ENCODE peak calls at places on chromosomes 2 and 18, in eight cellular contexts. One of them, this sample, is unnamed.

GRCh38 chr2:180191352-180192124 is 184.4 kb upstream of the CWC22 start:
- DNase-seq in IMR-90: peak
- DNase-seq in tibial artery: no peak
- DNase-seq in H9: no peak
- DNase-seq in A549: no peak
- DNase-seq in mesendoderm: peak
- DNase-seq in endothelial cell of umbilical vein: peak
- DNase-seq in GM23248: peak
- DNase-seq in this sample: no peak

GRCh38 chr18:35430721-35431441 is 53.7 kb upstream of the ZNF396 start:
- DNase-seq in IMR-90: no peak
- DNase-seq in mesendoderm: no peak
- DNase-seq in A549: no peak
- DNase-seq in H9: no peak
- DNase-seq in endothelial cell of umbilical vein: peak
- DNase-seq in tibial artery: no peak
- DNase-seq in GM23248: no peak
- DNase-seq in this sample: no peak

GRCh38 chr2:219619235-219619634 is 8.2 kb upstream of the SLC4A3 start:
- DNase-seq in tibial artery: no peak
- DNase-seq in mesendoderm: peak
- DNase-seq in IMR-90: no peak
- DNase-seq in endothelial cell of umbilical vein: no peak
- DNase-seq in A549: no peak
- DNase-seq in H9: no peak
- DNase-seq in GM23248: no peak
- DNase-seq in this sample: no peak

GRCh38 chr18:22346968-22347611 is 70.6 kb downstream of the CTAGE1 start:
- DNase-seq in mesendoderm: peak
- DNase-seq in endothelial cell of umbilical vein: peak
- DNase-seq in H9: peak
- DNase-seq in GM23248: peak
- DNase-seq in tibial artery: peak
- DNase-seq in A549: no peak
- DNase-seq in IMR-90: peak
- DNase-seq in this sample: no peak

GRCh38 chr2:45918816-45919655 is 267.6 kb downstream of the PRKCE start:
- DNase-seq in IMR-90: no peak
- DNase-seq in tibial artery: no peak
- DNase-seq in mesendoderm: no peak
- DNase-seq in A549: no peak
- DNase-seq in GM23248: no peak
- DNase-seq in H9: no peak
- DNase-seq in endothelial cell of umbilical vein: peak
- DNase-seq in this sample: no peak

GRCh38 chr18:12686100-12686499 is 16.4 kb downstream of the CEP76 start:
- DNase-seq in A549: no peak
- DNase-seq in endothelial cell of umbilical vein: peak
- DNase-seq in mesendoderm: peak
- DNase-seq in GM23248: peak
- DNase-seq in IMR-90: peak
- DNase-seq in tibial artery: no peak
- DNase-seq in H9: no peak
- DNase-seq in this sample: no peak

GRCh38 chr2:3113769-3114168 is 263.8 kb downstream of the EIPR1 start:
- DNase-seq in H9: no peak
- DNase-seq in GM23248: no peak
- DNase-seq in tibial artery: no peak
- DNase-seq in endothelial cell of umbilical vein: no peak
- DNase-seq in IMR-90: no peak
- DNase-seq in A549: no peak
- DNase-seq in mesendoderm: no peak
- DNase-seq in this sample: no peak

GRCh38 chr2:128413014-128413717 is 94.5 kb upstream of the HS6ST1 start:
- DNase-seq in tibial artery: no peak
- DNase-seq in mesendoderm: no peak
- DNase-seq in endothelial cell of umbilical vein: no peak
- DNase-seq in H9: peak
- DNase-seq in IMR-90: no peak
- DNase-seq in A549: no peak
- DNase-seq in GM23248: no peak
- DNase-seq in this sample: no peak

GRCh38 chr2:133362061-133362476 is 206.2 kb downstream of the NCKAP5 start:
- DNase-seq in GM23248: peak
- DNase-seq in A549: peak
- DNase-seq in endothelial cell of umbilical vein: no peak
- DNase-seq in mesendoderm: peak
- DNase-seq in H9: no peak
- DNase-seq in tibial artery: no peak
- DNase-seq in IMR-90: peak
- DNase-seq in this sample: no peak

GRCh38 chr2:240746671-240747070 is 55.0 kb downstream of the AQP12A start:
- DNase-seq in endothelial cell of umbilical vein: no peak
- DNase-seq in IMR-90: no peak
- DNase-seq in A549: no peak
- DNase-seq in GM23248: no peak
- DNase-seq in tibial artery: no peak
- DNase-seq in mesendoderm: no peak
- DNase-seq in H9: no peak
- DNase-seq in this sample: no peak

GRCh38 chr2:237581751-237582746 is 8.5 kb downstream of the RAB17 start:
- DNase-seq in IMR-90: peak
- DNase-seq in tibial artery: peak
- DNase-seq in H9: no peak
- DNase-seq in A549: no peak
- DNase-seq in mesendoderm: peak
- DNase-seq in GM23248: peak
- DNase-seq in endothelial cell of umbilical vein: peak
- DNase-seq in this sample: no peak

GRCh38 chr18:22570492-22570891 is 152.8 kb upstream of the CTAGE1 start:
- DNase-seq in A549: no peak
- DNase-seq in endothelial cell of umbilical vein: no peak
- DNase-seq in GM23248: no peak
- DNase-seq in H9: no peak
- DNase-seq in mesendoderm: no peak
- DNase-seq in IMR-90: no peak
- DNase-seq in tibial artery: no peak
- DNase-seq in this sample: no peak

GRCh38 chr2:19911799-19912509 is 10.2 kb upstream of the TTC32 start:
- DNase-seq in GM23248: peak
- DNase-seq in H9: no peak
- DNase-seq in endothelial cell of umbilical vein: no peak
- DNase-seq in tibial artery: no peak
- DNase-seq in mesendoderm: peak
- DNase-seq in A549: peak
- DNase-seq in IMR-90: peak
- DNase-seq in this sample: no peak

GRCh38 chr2:207616185-207616584 is 9.0 kb downstream of the METTL21A start:
- DNase-seq in tibial artery: no peak
- DNase-seq in endothelial cell of umbilical vein: peak
- DNase-seq in IMR-90: peak
- DNase-seq in GM23248: peak
- DNase-seq in H9: no peak
- DNase-seq in A549: no peak
- DNase-seq in mesendoderm: no peak
- DNase-seq in this sample: no peak

GRCh38 chr2:66925128-66925527 is 472.0 kb upstream of the ETAA1 start:
- DNase-seq in tibial artery: no peak
- DNase-seq in endothelial cell of umbilical vein: peak
- DNase-seq in A549: no peak
- DNase-seq in mesendoderm: no peak
- DNase-seq in IMR-90: peak
- DNase-seq in GM23248: peak
- DNase-seq in H9: no peak
- DNase-seq in this sample: no peak

GRCh38 chr18:37270046-37270665 is 295.4 kb downstream of the CELF4 start:
- DNase-seq in endothelial cell of umbilical vein: peak
- DNase-seq in mesendoderm: peak
- DNase-seq in tibial artery: no peak
- DNase-seq in IMR-90: peak
- DNase-seq in GM23248: peak
- DNase-seq in A549: no peak
- DNase-seq in H9: no peak
- DNase-seq in this sample: no peak

GRCh38 chr2:121816797-121817196 is 61.3 kb downstream of the TSN start:
- DNase-seq in A549: no peak
- DNase-seq in mesendoderm: no peak
- DNase-seq in H9: no peak
- DNase-seq in tibial artery: no peak
- DNase-seq in GM23248: no peak
- DNase-seq in IMR-90: no peak
- DNase-seq in endothelial cell of umbilical vein: no peak
- DNase-seq in this sample: no peak

DNA sequence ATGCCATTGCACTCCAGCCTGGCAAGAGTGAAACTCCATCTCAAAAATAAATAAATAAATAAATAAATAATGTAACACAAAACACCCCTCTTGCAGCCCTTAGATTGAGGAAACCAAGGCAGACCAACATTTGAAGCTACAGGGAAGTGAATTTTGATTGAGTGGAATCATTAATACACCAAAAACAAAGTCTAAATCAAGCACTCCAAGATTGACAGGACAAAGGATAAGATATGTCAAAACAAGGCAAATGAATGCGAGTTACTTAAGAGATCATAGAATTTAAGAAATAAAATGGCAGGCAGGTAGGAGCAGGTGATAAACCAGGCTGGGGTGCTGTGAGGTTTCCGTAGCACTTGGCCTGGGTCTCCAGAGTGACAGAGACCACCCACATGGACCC is 54.9 kb upstream of the RAB12 start:
- DNase-seq in IMR-90: no peak
- DNase-seq in GM23248: no peak
- DNase-seq in tibial artery: no peak
- DNase-seq in endothelial cell of umbilical vein: no peak
- DNase-seq in H9: no peak
- DNase-seq in A549: no peak
- DNase-seq in mesendoderm: no peak
- DNase-seq in this sample: no peak
- H3K27ac ChIP-seq in IMR-90: no peak
- H3K27ac ChIP-seq in GM23248: no peak
- H3K27ac ChIP-seq in tibial artery: no peak
- H3K27ac ChIP-seq in endothelial cell of umbilical vein: no peak
- H3K27ac ChIP-seq in H9: no peak
- H3K27ac ChIP-seq in A549: no peak
- H3K27ac ChIP-seq in mesendoderm: no peak
- H3K27ac ChIP-seq in this sample: no peak

GRCh38 chr2:26710743-26711456 is 18.4 kb downstream of the KCNK3 start:
- DNase-seq in GM23248: no peak
- DNase-seq in mesendoderm: no peak
- DNase-seq in H9: no peak
- DNase-seq in endothelial cell of umbilical vein: no peak
- DNase-seq in IMR-90: no peak
- DNase-seq in A549: no peak
- DNase-seq in tibial artery: no peak
- DNase-seq in this sample: no peak
- H3K27ac ChIP-seq in GM23248: no peak
- H3K27ac ChIP-seq in mesendoderm: no peak
- H3K27ac ChIP-seq in H9: no peak
- H3K27ac ChIP-seq in endothelial cell of umbilical vein: no peak
- H3K27ac ChIP-seq in IMR-90: no peak
- H3K27ac ChIP-seq in A549: no peak
- H3K27ac ChIP-seq in tibial artery: peak
- H3K27ac ChIP-seq in this sample: no peak

GRCh38 chr2:108935231-108935863 is 53.7 kb downstream of the EDAR start:
- DNase-seq in endothelial cell of umbilical vein: no peak
- DNase-seq in IMR-90: no peak
- DNase-seq in tibial artery: no peak
- DNase-seq in mesendoderm: peak
- DNase-seq in A549: no peak
- DNase-seq in H9: no peak
- DNase-seq in GM23248: no peak
- DNase-seq in this sample: no peak

GRCh38 chr2:108934151-108934550 is 54.9 kb downstream of the EDAR start:
- DNase-seq in A549: no peak
- DNase-seq in tibial artery: no peak
- DNase-seq in GM23248: no peak
- DNase-seq in H9: no peak
- DNase-seq in IMR-90: no peak
- DNase-seq in endothelial cell of umbilical vein: no peak
- DNase-seq in mesendoderm: no peak
- DNase-seq in this sample: no peak

GRCh38 chr2:108932736-108933135 is 56.3 kb downstream of the EDAR start:
- DNase-seq in IMR-90: no peak
- DNase-seq in endothelial cell of umbilical vein: no peak
- DNase-seq in mesendoderm: no peak
- DNase-seq in H9: no peak
- DNase-seq in tibial artery: no peak
- DNase-seq in A549: no peak
- DNase-seq in GM23248: no peak
- DNase-seq in this sample: no peak

GRCh38 chr2:108934583-108935230 is 54.3 kb downstream of the EDAR start:
- DNase-seq in IMR-90: no peak
- DNase-seq in mesendoderm: no peak
- DNase-seq in endothelial cell of umbilical vein: no peak
- DNase-seq in H9: no peak
- DNase-seq in tibial artery: no peak
- DNase-seq in A549: no peak
- DNase-seq in GM23248: no peak
- DNase-seq in this sample: no peak

DNA sequence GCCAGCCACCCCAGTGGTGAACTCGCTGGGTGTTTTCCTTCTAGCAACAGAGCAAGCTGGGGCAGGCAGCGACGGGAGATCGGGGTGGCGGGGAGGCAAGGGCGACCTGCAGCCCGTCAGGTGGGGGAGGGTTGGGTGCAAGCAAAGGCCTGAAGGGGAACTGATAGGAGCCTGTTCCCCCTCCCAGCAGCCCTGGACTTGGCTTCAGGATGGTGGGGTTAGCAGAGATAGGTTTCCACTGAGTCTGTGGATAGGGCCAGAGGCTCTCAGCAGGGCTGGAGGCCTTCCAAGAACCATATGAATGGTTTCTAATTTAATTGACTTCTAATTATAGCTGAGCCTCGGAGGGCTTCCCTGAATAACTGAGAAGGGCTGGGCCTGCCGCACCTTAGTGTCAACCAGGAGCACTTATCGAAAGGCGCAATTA is 55.3 kb downstream of the EDAR start:
- DNase-seq in GM23248: no peak
- DNase-seq in tibial artery: no peak
- DNase-seq in H9: no peak
- DNase-seq in IMR-90: no peak
- DNase-seq in A549: no peak
- DNase-seq in endothelial cell of umbilical vein: no peak
- DNase-seq in mesendoderm: no peak
- DNase-seq in this sample: no peak
- H3K27ac ChIP-seq in GM23248: no peak
- H3K27ac ChIP-seq in tibial artery: no peak
- H3K27ac ChIP-seq in H9: no peak
- H3K27ac ChIP-seq in IMR-90: no peak
- H3K27ac ChIP-seq in A549: no peak
- H3K27ac ChIP-seq in endothelial cell of umbilical vein: no peak
- H3K27ac ChIP-seq in mesendoderm: no peak
- H3K27ac ChIP-seq in this sample: no peak

DNA sequence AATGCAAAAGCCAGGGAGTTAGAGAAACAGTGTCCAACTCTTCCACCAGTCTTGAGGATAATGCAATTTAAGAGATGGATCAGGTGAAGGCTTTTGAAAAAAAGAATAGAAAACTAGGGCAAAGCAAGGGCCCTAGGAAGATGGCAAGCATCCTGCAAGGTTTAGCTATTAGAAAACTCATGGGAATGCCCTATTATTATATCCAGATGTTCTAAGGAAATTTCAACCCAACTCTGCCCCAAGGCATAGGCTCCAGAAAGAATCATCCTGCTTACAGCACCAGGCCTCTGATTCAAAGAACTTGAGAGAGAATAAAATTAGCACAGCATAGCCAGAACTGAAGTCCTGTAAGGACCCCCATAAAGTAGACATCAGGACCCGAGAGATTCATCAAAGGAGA is 68.1 kb downstream of the EN1 start:
- DNase-seq in endothelial cell of umbilical vein: no peak
- DNase-seq in IMR-90: no peak
- DNase-seq in H9: no peak
- DNase-seq in tibial artery: no peak
- DNase-seq in A549: no peak
- DNase-seq in mesendoderm: no peak
- DNase-seq in GM23248: peak
- DNase-seq in this sample: no peak
- H3K27ac ChIP-seq in endothelial cell of umbilical vein: no peak
- H3K27ac ChIP-seq in IMR-90: no peak
- H3K27ac ChIP-seq in H9: no peak
- H3K27ac ChIP-seq in tibial artery: no peak
- H3K27ac ChIP-seq in A549: no peak
- H3K27ac ChIP-seq in mesendoderm: no peak
- H3K27ac ChIP-seq in GM23248: no peak
- H3K27ac ChIP-seq in this sample: no peak